ENCODE peak calls at places on chromosomes 13 and 19, in nine cellular contexts. One of them, this sample, is unnamed. For H3K4me1, the result is how much of the 10 kb centered on the place peaks cover.

GRCh38 chr13:46893221-46893620 is 3.6 kb downstream of the HTR2A start:
- DNase-seq in breast epithelium: no peak
- DNase-seq in left lung: no peak
- DNase-seq in fibroblast of lung: no peak
- DNase-seq in neural progenitor cell: peak
- DNase-seq in stomach: no peak
- DNase-seq in mammary epithelial cell: no peak
- DNase-seq in ascending aorta: no peak
- DNase-seq in PC-3: no peak
- DNase-seq in this sample: no peak

GRCh38 chr13:100128838-100129237 is 39.9 kb downstream of the PCCA start:
- DNase-seq in fibroblast of lung: no peak
- DNase-seq in ascending aorta: no peak
- DNase-seq in breast epithelium: no peak
- DNase-seq in PC-3: no peak
- DNase-seq in stomach: no peak
- DNase-seq in neural progenitor cell: no peak
- DNase-seq in left lung: no peak
- DNase-seq in mammary epithelial cell: no peak
- DNase-seq in this sample: no peak

GRCh38 chr19:10580979-10581631 is 6.0 kb downstream of the AP1M2 start:
- DNase-seq in breast epithelium: peak
- DNase-seq in left lung: peak
- DNase-seq in neural progenitor cell: peak
- DNase-seq in PC-3: peak
- DNase-seq in stomach: peak
- DNase-seq in ascending aorta: peak
- DNase-seq in mammary epithelial cell: peak
- DNase-seq in fibroblast of lung: peak
- DNase-seq in this sample: peak

GRCh38 chr19:5953680-5954213 is 24.2 kb downstream of the RANBP3 start:
- DNase-seq in stomach: no peak
- DNase-seq in fibroblast of lung: peak
- DNase-seq in neural progenitor cell: no peak
- DNase-seq in PC-3: no peak
- DNase-seq in ascending aorta: no peak
- DNase-seq in breast epithelium: no peak
- DNase-seq in mammary epithelial cell: peak
- DNase-seq in left lung: no peak
- DNase-seq in this sample: peak

GRCh38 chr19:35531291-35531690 is 2.0 kb upstream of the GAPDHS start:
- DNase-seq in stomach: no peak
- DNase-seq in fibroblast of lung: no peak
- DNase-seq in mammary epithelial cell: no peak
- DNase-seq in neural progenitor cell: peak
- DNase-seq in PC-3: peak
- DNase-seq in left lung: no peak
- DNase-seq in ascending aorta: no peak
- DNase-seq in breast epithelium: no peak
- DNase-seq in this sample: no peak

GRCh38 chr19:2291185-2291751 is 9.3 kb upstream of the PEAK3 start:
- DNase-seq in stomach: no peak
- DNase-seq in ascending aorta: no peak
- DNase-seq in fibroblast of lung: no peak
- DNase-seq in breast epithelium: no peak
- DNase-seq in left lung: peak
- DNase-seq in neural progenitor cell: peak
- DNase-seq in mammary epithelial cell: peak
- DNase-seq in PC-3: no peak
- DNase-seq in this sample: no peak

GRCh38 chr13:110280231-110280813 is 26.6 kb downstream of the COL4A1 start:
- DNase-seq in PC-3: no peak
- DNase-seq in neural progenitor cell: no peak
- DNase-seq in ascending aorta: no peak
- DNase-seq in stomach: no peak
- DNase-seq in mammary epithelial cell: no peak
- DNase-seq in left lung: no peak
- DNase-seq in fibroblast of lung: no peak
- DNase-seq in breast epithelium: no peak
- DNase-seq in this sample: peak

GRCh38 chr19:14149509-14149994 is 13.2 kb upstream of the ASF1B start:
- DNase-seq in ascending aorta: no peak
- DNase-seq in left lung: peak
- DNase-seq in fibroblast of lung: peak
- DNase-seq in mammary epithelial cell: no peak
- DNase-seq in neural progenitor cell: no peak
- DNase-seq in PC-3: no peak
- DNase-seq in breast epithelium: peak
- DNase-seq in stomach: peak
- DNase-seq in this sample: no peak

GRCh38 chr19:33778089-33778791 is 18.4 kb upstream of the KCTD15 start:
- DNase-seq in neural progenitor cell: peak
- DNase-seq in stomach: peak
- DNase-seq in PC-3: peak
- DNase-seq in breast epithelium: peak
- DNase-seq in left lung: peak
- DNase-seq in ascending aorta: no peak
- DNase-seq in mammary epithelial cell: peak
- DNase-seq in fibroblast of lung: peak
- DNase-seq in this sample: peak

GRCh38 chr13:19836472-19836871 is 27.0 kb downstream of the ZMYM5 start:
- DNase-seq in left lung: no peak
- DNase-seq in PC-3: peak
- DNase-seq in ascending aorta: no peak
- DNase-seq in neural progenitor cell: no peak
- DNase-seq in mammary epithelial cell: peak
- DNase-seq in fibroblast of lung: peak
- DNase-seq in breast epithelium: no peak
- DNase-seq in stomach: no peak
- DNase-seq in this sample: no peak
- H3K27ac ChIP-seq in left lung: no peak
- H3K27ac ChIP-seq in PC-3: no peak
- H3K27ac ChIP-seq in ascending aorta: no peak
- H3K27ac ChIP-seq in neural progenitor cell: no peak
- H3K27ac ChIP-seq in mammary epithelial cell: no peak
- H3K27ac ChIP-seq in fibroblast of lung: no peak
- H3K27ac ChIP-seq in breast epithelium: no peak
- H3K27ac ChIP-seq in stomach: no peak
- H3K27ac ChIP-seq in this sample: no peak

DNA sequence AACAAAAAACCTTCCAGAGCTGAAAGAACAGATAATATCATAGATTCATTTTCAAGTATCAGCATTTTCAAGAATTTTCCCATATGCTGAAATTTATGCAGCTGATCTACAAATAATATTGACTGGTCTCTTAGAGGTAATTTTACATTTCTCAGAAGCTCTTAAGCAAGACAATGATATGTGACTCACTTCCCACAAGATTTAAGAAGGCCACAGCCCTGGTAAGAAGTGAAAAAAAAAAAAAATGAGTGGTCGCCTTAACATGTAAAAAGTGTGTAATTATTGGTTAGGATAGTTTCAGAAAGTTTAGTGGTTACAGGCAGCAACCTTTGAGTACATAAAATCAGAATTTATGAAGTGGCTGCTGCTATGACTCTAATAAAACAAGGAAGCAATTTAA is 54.5 kb downstream of the NUFIP1 start:
- DNase-seq in mammary epithelial cell: peak
- DNase-seq in neural progenitor cell: no peak
- DNase-seq in fibroblast of lung: peak
- DNase-seq in breast epithelium: no peak
- DNase-seq in PC-3: peak
- DNase-seq in left lung: no peak
- DNase-seq in stomach: no peak
- DNase-seq in ascending aorta: no peak
- DNase-seq in this sample: peak
- H3K4me1 ChIP-seq in mammary epithelial cell: under half
- H3K4me1 ChIP-seq in neural progenitor cell: under half
- H3K4me1 ChIP-seq in fibroblast of lung: under half
- H3K4me1 ChIP-seq in breast epithelium: under half
- H3K4me1 ChIP-seq in PC-3: half or more
- H3K4me1 ChIP-seq in left lung: under half
- H3K4me1 ChIP-seq in stomach: under half
- H3K4me1 ChIP-seq in ascending aorta: under half
- H3K4me1 ChIP-seq in this sample: under half

DNA sequence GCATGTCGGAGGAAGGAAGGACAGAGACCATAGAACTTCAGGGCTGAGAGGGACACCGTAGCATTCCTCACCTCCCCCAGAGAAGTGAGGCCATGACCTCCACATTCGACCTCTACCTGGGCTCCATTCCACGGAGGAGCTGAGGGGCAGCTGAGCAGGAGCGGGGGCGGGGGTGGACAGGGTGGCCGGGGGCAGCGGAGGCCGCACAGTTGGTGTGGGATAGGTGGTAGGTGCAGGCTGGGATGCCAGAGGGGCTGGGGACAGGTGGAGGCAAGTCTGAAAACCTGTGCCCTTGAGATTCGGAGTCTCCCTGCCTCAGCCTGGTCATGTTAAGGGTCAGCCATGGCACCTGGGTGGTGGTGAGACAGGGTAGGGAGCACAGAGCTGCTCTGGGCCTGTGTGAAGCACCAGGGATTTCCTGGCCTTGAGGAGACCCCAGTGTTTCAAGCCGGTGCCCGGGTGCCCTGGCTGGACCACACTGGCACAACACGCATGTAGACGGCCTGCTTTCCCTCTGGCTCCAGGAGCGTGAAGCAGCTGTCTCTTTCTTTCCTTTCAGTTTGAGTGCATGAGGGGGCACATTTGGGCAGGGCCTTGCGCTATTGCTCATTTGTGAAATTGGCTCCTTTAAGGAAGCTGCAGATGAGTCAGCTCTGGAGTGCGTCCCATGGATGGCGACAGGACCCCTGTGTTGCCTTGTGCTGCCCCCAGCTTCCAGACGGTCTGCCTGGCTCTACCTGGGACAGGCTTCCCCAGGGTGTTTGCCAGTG is 51.8 kb downstream of the TSSK6 start:
- DNase-seq in fibroblast of lung: peak
- DNase-seq in left lung: peak
- DNase-seq in neural progenitor cell: no peak
- DNase-seq in breast epithelium: no peak
- DNase-seq in stomach: no peak
- DNase-seq in PC-3: no peak
- DNase-seq in mammary epithelial cell: no peak
- DNase-seq in ascending aorta: no peak
- DNase-seq in this sample: no peak
- H3K4me3 ChIP-seq in fibroblast of lung: peak
- H3K4me3 ChIP-seq in left lung: no peak
- H3K4me3 ChIP-seq in neural progenitor cell: no peak
- H3K4me3 ChIP-seq in breast epithelium: no peak
- H3K4me3 ChIP-seq in stomach: no peak
- H3K4me3 ChIP-seq in PC-3: no peak
- H3K4me3 ChIP-seq in mammary epithelial cell: no peak
- H3K4me3 ChIP-seq in ascending aorta: peak
- H3K4me3 ChIP-seq in this sample: no peak

DNA sequence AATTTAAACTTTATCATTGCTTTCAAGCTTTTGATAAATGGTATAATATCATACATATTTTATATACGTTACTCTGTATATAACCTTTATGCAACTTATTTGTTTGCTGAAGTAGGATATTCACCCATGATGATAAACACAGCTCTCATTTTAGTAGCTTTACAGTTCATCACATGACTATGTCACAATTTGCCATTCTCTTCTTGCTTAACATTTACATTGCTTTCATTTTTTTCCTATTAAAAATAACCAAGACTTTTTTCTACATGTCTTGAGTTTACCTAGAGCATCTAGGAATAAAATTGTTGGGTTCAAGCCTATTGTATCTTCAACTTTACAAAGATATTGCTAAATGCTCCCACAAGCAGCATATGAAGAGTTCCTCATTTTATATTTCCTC is 54.0 kb downstream of the KCNRG start:
- DNase-seq in neural progenitor cell: no peak
- DNase-seq in mammary epithelial cell: no peak
- DNase-seq in fibroblast of lung: no peak
- DNase-seq in left lung: no peak
- DNase-seq in stomach: no peak
- DNase-seq in PC-3: no peak
- DNase-seq in ascending aorta: no peak
- DNase-seq in breast epithelium: no peak
- DNase-seq in this sample: no peak
- H3K27ac ChIP-seq in neural progenitor cell: no peak
- H3K27ac ChIP-seq in mammary epithelial cell: no peak
- H3K27ac ChIP-seq in fibroblast of lung: no peak
- H3K27ac ChIP-seq in left lung: peak
- H3K27ac ChIP-seq in stomach: no peak
- H3K27ac ChIP-seq in PC-3: no peak
- H3K27ac ChIP-seq in ascending aorta: peak
- H3K27ac ChIP-seq in breast epithelium: no peak
- H3K27ac ChIP-seq in this sample: no peak

GRCh38 chr19:17244618-17245534 is 843 bp downstream of the NR2F6 start:
- DNase-seq in neural progenitor cell: peak
- DNase-seq in fibroblast of lung: no peak
- DNase-seq in ascending aorta: no peak
- DNase-seq in mammary epithelial cell: no peak
- DNase-seq in breast epithelium: peak
- DNase-seq in stomach: peak
- DNase-seq in left lung: peak
- DNase-seq in PC-3: no peak
- DNase-seq in this sample: no peak
- H3K4me1 ChIP-seq in neural progenitor cell: under half
- H3K4me1 ChIP-seq in fibroblast of lung: under half
- H3K4me1 ChIP-seq in ascending aorta: under half
- H3K4me1 ChIP-seq in mammary epithelial cell: under half
- H3K4me1 ChIP-seq in breast epithelium: under half
- H3K4me1 ChIP-seq in stomach: half or more
- H3K4me1 ChIP-seq in left lung: under half
- H3K4me1 ChIP-seq in PC-3: under half
- H3K4me1 ChIP-seq in this sample: under half

GRCh38 chr13:25881136-25881926 is 170.5 kb downstream of the SHISA2 start:
- DNase-seq in stomach: no peak
- DNase-seq in ascending aorta: no peak
- DNase-seq in PC-3: no peak
- DNase-seq in neural progenitor cell: no peak
- DNase-seq in mammary epithelial cell: no peak
- DNase-seq in breast epithelium: no peak
- DNase-seq in fibroblast of lung: peak
- DNase-seq in left lung: no peak
- DNase-seq in this sample: no peak

GRCh38 chr13:25879466-25879865 is 172.3 kb downstream of the SHISA2 start:
- DNase-seq in breast epithelium: no peak
- DNase-seq in ascending aorta: no peak
- DNase-seq in left lung: no peak
- DNase-seq in mammary epithelial cell: no peak
- DNase-seq in stomach: no peak
- DNase-seq in fibroblast of lung: no peak
- DNase-seq in neural progenitor cell: no peak
- DNase-seq in PC-3: no peak
- DNase-seq in this sample: no peak

GRCh38 chr13:25882732-25883357 is 169.0 kb downstream of the SHISA2 start:
- DNase-seq in mammary epithelial cell: no peak
- DNase-seq in neural progenitor cell: peak
- DNase-seq in breast epithelium: no peak
- DNase-seq in ascending aorta: no peak
- DNase-seq in fibroblast of lung: no peak
- DNase-seq in left lung: no peak
- DNase-seq in stomach: no peak
- DNase-seq in PC-3: no peak
- DNase-seq in this sample: no peak

GRCh38 chr13:25885418-25885817 is 166.4 kb downstream of the SHISA2 start:
- DNase-seq in fibroblast of lung: no peak
- DNase-seq in left lung: no peak
- DNase-seq in ascending aorta: no peak
- DNase-seq in stomach: no peak
- DNase-seq in mammary epithelial cell: no peak
- DNase-seq in PC-3: no peak
- DNase-seq in breast epithelium: no peak
- DNase-seq in neural progenitor cell: no peak
- DNase-seq in this sample: no peak

GRCh38 chr13:25881946-25882574 is 169.8 kb downstream of the SHISA2 start:
- DNase-seq in fibroblast of lung: peak
- DNase-seq in left lung: no peak
- DNase-seq in PC-3: no peak
- DNase-seq in ascending aorta: no peak
- DNase-seq in mammary epithelial cell: no peak
- DNase-seq in stomach: no peak
- DNase-seq in breast epithelium: no peak
- DNase-seq in neural progenitor cell: peak
- DNase-seq in this sample: peak
- H3K4me3 ChIP-seq in fibroblast of lung: no peak
- H3K4me3 ChIP-seq in left lung: no peak
- H3K4me3 ChIP-seq in PC-3: no peak
- H3K4me3 ChIP-seq in ascending aorta: no peak
- H3K4me3 ChIP-seq in mammary epithelial cell: no peak
- H3K4me3 ChIP-seq in stomach: no peak
- H3K4me3 ChIP-seq in breast epithelium: no peak
- H3K4me3 ChIP-seq in neural progenitor cell: peak
- H3K4me3 ChIP-seq in this sample: no peak